ENCODE peak calls at places on chromosomes 4 and X, in seven cellular contexts. A, R, X, V, Q, I and L are unnamed samples.

GRCh38 chrX:22486326-22486725 is 213.6 kb downstream of the CBLL2 start:
- DNase-seq in X (no peak), Q (no peak), V (no peak), R (no peak), I (no peak), A (no peak), L (no peak)

GRCh38 chr4:124641715-124642380 is 70.7 kb downstream of the ANKRD50 start:
- DNase-seq in I (no peak), Q (no peak), R (no peak), A (peak), X (no peak), V (no peak), L (no peak)

GRCh38 chr4:106160560-106160959 is 155.4 kb downstream of the TBCK start:
- DNase-seq in V (no peak), X (no peak), R (no peak), Q (no peak), A (no peak), I (no peak), L (no peak)

GRCh38 chr4:116796022-116796421 is 289.4 kb downstream of the TRAM1L1 start:
- DNase-seq in Q (no peak), I (no peak), A (no peak), V (no peak), X (no peak), R (no peak), L (no peak)

GRCh38 chrX:106649523-106650428 is 38.0 kb downstream of the RADX start:
- DNase-seq in I (peak), V (no peak), Q (no peak), A (no peak), R (no peak), X (no peak), L (no peak)

GRCh38 chrX:47166126-47166525 is 21.1 kb downstream of the RBM10 start:
- DNase-seq in V (no peak), A (no peak), X (no peak), R (no peak), I (no peak), Q (no peak), L (no peak)

GRCh38 chrX:73916931-73917657 is 354.1 kb downstream of the CHIC1 start:
- DNase-seq in I (no peak), V (no peak), X (no peak), A (peak), Q (no peak), R (no peak), L (no peak)

GRCh38 chr4:122285285-122285684 is 93.5 kb upstream of the ADAD1 start:
- DNase-seq in R (peak), Q (no peak), I (no peak), V (no peak), A (no peak), X (no peak), L (no peak)

GRCh38 chrX:16445166-16445752 is 204.7 kb upstream of the S100G start:
- DNase-seq in I (no peak), R (peak), V (no peak), A (peak), Q (peak), X (peak), L (peak)

GRCh38 chr4:123836919-123837605 is 440.5 kb downstream of the SPRY1 start:
- DNase-seq in Q (no peak), I (no peak), R (no peak), V (no peak), X (no peak), A (no peak), L (no peak)

GRCh38 chrX:9635805-9636204 is 129.8 kb downstream of the GPR143 start:
- DNase-seq in Q (no peak), V (no peak), R (no peak), X (no peak), A (no peak), I (no peak), L (no peak)

GRCh38 chrX:54776987-54777672 is 20.9 kb downstream of the ITIH6 start:
- DNase-seq in R (no peak), X (no peak), I (no peak), Q (no peak), V (no peak), A (no peak), L (no peak)

GRCh38 chr4:71468086-71468485 is 129.3 kb downstream of the SLC4A4 start:
- DNase-seq in V (no peak), R (no peak), I (no peak), Q (no peak), A (no peak), X (no peak), L (no peak)

GRCh38 chrX:40871385-40872082 is 136.2 kb upstream of the MED14 start:
- DNase-seq in I (peak), A (no peak), X (no peak), R (no peak), V (no peak), Q (no peak), L (no peak)

GRCh38 chrX:37922926-37923325 is 75.6 kb upstream of the DYNLT3 start:
- DNase-seq in V (no peak), A (no peak), X (no peak), Q (no peak), R (no peak), I (no peak), L (no peak)

GRCh38 chr4:152563209-152563608 is 27.3 kb upstream of the FBXW7 start:
- DNase-seq in R (no peak), X (no peak), I (no peak), V (no peak), A (no peak), Q (no peak), L (no peak)

GRCh38 chr4:181078236-181078635 is 1165.0 kb upstream of the TENM3 start:
- DNase-seq in Q (no peak), A (no peak), X (no peak), V (no peak), R (no peak), I (no peak), L (no peak)

GRCh38 chr4:183443609-183444148 is 757 bp upstream of the CDKN2AIP start:
- DNase-seq in R (no peak), A (no peak), Q (no peak), X (no peak), I (no peak), V (no peak), L (peak)

GRCh38 chrX:38600089-38600755 is 38.9 kb downstream of the TSPAN7 start:
- DNase-seq in X (no peak), R (no peak), V (no peak), Q (no peak), I (no peak), A (no peak), L (no peak)

GRCh38 chr4:66921433-66921832 is 623.9 kb downstream of the CENPC start:
- DNase-seq in X (no peak), A (no peak), Q (no peak), I (no peak), R (no peak), V (no peak), L (no peak)

GRCh38 chrX:8783100-8784098 is 17.8 kb downstream of the FAM9A start:
- DNase-seq in A (no peak), V (peak), X (peak), R (peak), I (no peak), Q (peak), L (peak)

GRCh38 chr4:168839758-168840385 is 170.2 kb downstream of the CBR4 start:
- DNase-seq in X (no peak), R (no peak), V (no peak), Q (no peak), A (no peak), I (no peak), L (no peak)

GRCh38 chr4:13547563-13548041 is 3.3 kb upstream of the NKX3-2 start:
- DNase-seq in Q (peak), V (peak), I (no peak), A (no peak), R (no peak), X (no peak), L (no peak)

GRCh38 chr4:151830168-151830567 is 69.4 kb upstream of the GATB start:
- DNase-seq in X (no peak), R (no peak), A (no peak), V (no peak), I (no peak), Q (no peak), L (no peak)

GRCh38 chr4:138734746-138735145 is 280.8 kb upstream of the NOCT start:
- DNase-seq in R (no peak), I (no peak), X (no peak), A (no peak), Q (no peak), V (no peak), L (no peak)

GRCh38 chr4:113541933-113542332 is 219.6 kb downstream of the CAMK2D start:
- DNase-seq in V (no peak), A (no peak), I (no peak), X (no peak), Q (no peak), R (no peak), L (no peak)

GRCh38 chr4:121256887-121257426 is 92.8 kb upstream of the TNIP3 start:
- DNase-seq in V (no peak), I (no peak), A (no peak), R (no peak), X (no peak), Q (no peak), L (no peak)

GRCh38 chr4:184097240-184097619 is 120.4 kb downstream of the ENPP6 start:
- DNase-seq in I (no peak), X (no peak), Q (no peak), V (peak), A (no peak), R (peak), L (no peak)

GRCh38 chr4:87497141-87497540 is 32.0 kb downstream of the SPARCL1 start:
- DNase-seq in I (no peak), V (peak), A (no peak), Q (no peak), X (no peak), R (peak), L (no peak)

GRCh38 chr4:148984951-148985350 is 542.7 kb upstream of the NR3C2 start:
- DNase-seq in A (no peak), R (no peak), I (no peak), X (no peak), V (no peak), Q (no peak), L (no peak)

GRCh38 chr4:818106-818921 is 7.6 kb downstream of the CPLX1 start:
- DNase-seq in A (no peak), X (no peak), V (no peak), R (no peak), I (no peak), Q (no peak), L (no peak)

GRCh38 chr4:815464-816146 is 10.3 kb downstream of the CPLX1 start:
- DNase-seq in R (no peak), A (no peak), X (peak), I (no peak), Q (no peak), V (no peak), L (peak)

GRCh38 chr4:808860-809570 is 16.9 kb downstream of the CPLX1 start:
- DNase-seq in I (no peak), R (no peak), A (no peak), V (no peak), Q (no peak), X (no peak), L (no peak)

GRCh38 chr4:814312-814850 is 11.5 kb downstream of the CPLX1 start:
- DNase-seq in A (no peak), Q (no peak), X (no peak), R (no peak), V (no peak), I (no peak), L (no peak)

GRCh38 chr4:813900-814299 is 12.0 kb downstream of the CPLX1 start:
- DNase-seq in I (no peak), V (peak), X (peak), A (no peak), Q (no peak), R (no peak), L (no peak)
- TF ChIP-seq JUND in I (no peak), V (no peak), X (no peak), A (no peak), Q (no peak), R (no peak), L (no peak)

DNA sequence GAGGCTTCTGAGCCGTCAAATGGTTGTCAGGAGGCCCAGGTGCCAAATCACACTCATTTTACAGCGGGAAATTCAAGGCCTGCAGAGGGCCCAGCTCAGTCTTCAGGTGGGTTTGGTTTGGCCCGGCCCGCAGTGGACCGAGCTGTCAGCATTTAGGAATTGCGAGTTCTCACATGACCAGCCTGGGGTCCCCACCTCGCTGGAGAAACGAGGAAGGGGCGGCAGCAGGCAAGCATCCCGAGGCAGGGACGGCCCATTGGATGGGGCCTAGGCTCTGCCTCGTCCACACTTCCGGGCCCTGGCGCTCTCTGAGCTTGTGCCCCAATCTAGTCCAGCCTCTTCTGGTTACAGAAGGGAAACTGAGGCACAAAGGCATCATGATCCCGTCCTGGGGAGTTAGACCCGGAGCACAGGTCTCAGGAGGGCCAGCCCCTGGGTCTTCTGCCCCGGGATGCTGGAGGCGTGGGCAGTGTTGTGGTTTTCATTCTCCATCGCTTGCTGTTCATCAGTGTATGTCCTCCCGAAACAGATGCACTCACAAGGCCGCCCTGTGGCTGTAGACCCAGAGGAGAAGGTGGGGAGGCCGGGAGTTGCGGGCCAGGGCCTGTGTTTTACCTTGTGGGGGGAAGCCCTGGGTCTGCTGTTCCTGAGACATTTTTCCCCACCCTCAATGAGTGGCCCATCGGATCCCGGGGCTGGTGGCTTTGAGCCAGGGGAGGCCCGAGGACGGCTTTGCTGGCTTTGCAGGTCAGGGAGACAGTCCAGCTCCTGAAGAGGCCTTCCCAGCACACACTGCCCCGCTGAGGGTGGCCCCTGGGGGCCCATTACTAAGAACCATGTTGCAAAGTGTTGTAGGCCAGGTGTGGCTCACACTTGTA is 8.9 kb downstream of the PSAPL1 start:
- DNase-seq in I (no peak), Q (peak), X (no peak), V (peak), A (no peak), R (no peak), L (no peak)
- TF ChIP-seq JUND in I (no peak), Q (no peak), X (no peak), V (no peak), A (no peak), R (no peak), L (no peak)

GRCh38 chr4:189740873-189741272 is 199.8 kb upstream of the FRG1 start:
- DNase-seq in I (no peak), X (no peak), Q (no peak), R (no peak), V (no peak), A (no peak), L (no peak)
- TF ChIP-seq JUND in I (no peak), X (no peak), Q (no peak), R (no peak), V (no peak), A (no peak), L (no peak)

GRCh38 chrX:26295425-26295824 is 79.5 kb downstream of the MAGEB5 start:
- DNase-seq in X (no peak), A (no peak), R (no peak), I (no peak), V (no peak), Q (no peak), L (no peak)
- TF ChIP-seq JUND in X (no peak), A (no peak), R (no peak), I (no peak), V (no peak), Q (no peak), L (no peak)

GRCh38 chr4:24568425-24568824 is 15.9 kb downstream of the DHX15 start:
- DNase-seq in X (no peak), Q (no peak), I (no peak), A (no peak), R (no peak), V (no peak), L (no peak)
- TF ChIP-seq JUND in X (no peak), Q (no peak), I (no peak), A (no peak), R (no peak), V (no peak), L (no peak)

GRCh38 chrX:77893713-77894112 is 1.5 kb downstream of the MAGT1 start:
- DNase-seq in V (no peak), I (no peak), X (no peak), A (no peak), R (no peak), Q (no peak), L (no peak)
- TF ChIP-seq JUND in V (no peak), I (no peak), X (no peak), A (no peak), R (no peak), Q (no peak), L (no peak)

GRCh38 chr4:41132055-41132683 is 82.2 kb downstream of the APBB2 start:
- DNase-seq in V (no peak), I (no peak), R (no peak), Q (no peak), X (peak), A (no peak), L (no peak)

GRCh38 chr4:41125558-41126311 is 88.6 kb downstream of the APBB2 start:
- DNase-seq in V (no peak), I (no peak), A (no peak), X (no peak), Q (no peak), R (no peak), L (no peak)

GRCh38 chr4:41129936-41130440 is 84.4 kb downstream of the APBB2 start:
- DNase-seq in X (no peak), A (no peak), I (no peak), Q (no peak), R (no peak), V (no peak), L (no peak)

GRCh38 chr4:41124916-41125548 is 89.3 kb downstream of the APBB2 start:
- DNase-seq in X (peak), V (no peak), A (peak), I (no peak), R (no peak), Q (no peak), L (no peak)

GRCh38 chr4:41129128-41129754 is 85.1 kb downstream of the APBB2 start:
- DNase-seq in V (no peak), R (no peak), X (no peak), A (no peak), I (no peak), Q (no peak), L (no peak)
- TF ChIP-seq JUND in V (no peak), R (no peak), X (no peak), A (no peak), I (no peak), Q (no peak), L (no peak)

GRCh38 chr4:78653655-78654054 is 102.1 kb downstream of the ANXA3 start:
- DNase-seq in V (no peak), X (no peak), R (peak), I (no peak), A (no peak), Q (peak), L (no peak)

GRCh38 chr4:78654809-78655208 is 103.2 kb downstream of the ANXA3 start:
- DNase-seq in R (no peak), I (no peak), V (no peak), X (no peak), Q (no peak), A (no peak), L (no peak)

GRCh38 chr4:78650106-78651021 is 98.8 kb downstream of the ANXA3 start:
- DNase-seq in X (no peak), R (peak), I (no peak), V (no peak), A (no peak), Q (no peak), L (peak)

GRCh38 chr4:78651250-78651860 is 99.8 kb downstream of the ANXA3 start:
- DNase-seq in Q (no peak), A (no peak), I (no peak), R (no peak), V (no peak), X (no peak), L (no peak)

DNA sequence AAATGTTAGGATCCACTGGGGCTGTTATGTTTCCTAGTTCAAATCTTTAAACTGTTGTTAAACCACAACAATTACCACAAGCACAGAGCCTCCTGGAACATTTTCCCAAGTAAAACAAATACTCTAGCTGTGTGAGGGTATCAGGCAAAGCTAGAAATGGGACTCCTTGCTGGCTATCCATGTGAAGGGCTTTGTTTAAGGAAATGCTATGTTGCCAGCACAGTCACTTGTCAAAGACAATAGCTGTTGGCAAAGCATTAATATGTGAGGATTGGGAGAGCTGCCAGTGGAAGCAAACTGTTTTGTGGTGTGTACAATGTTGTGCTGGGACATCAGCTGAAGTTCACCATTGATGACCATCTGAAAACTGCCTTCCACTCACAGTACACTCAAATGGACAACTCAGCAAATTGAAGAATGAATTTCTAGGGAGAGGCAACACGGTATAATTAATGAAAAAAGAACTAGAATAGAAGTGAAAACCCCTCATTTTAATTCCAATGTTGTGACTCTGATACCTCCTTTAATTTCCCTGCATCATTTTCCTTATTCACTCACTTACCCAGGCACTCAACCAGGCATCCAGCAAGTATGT is 100.8 kb downstream of the ANXA3 start:
- DNase-seq in X (no peak), I (no peak), Q (no peak), V (no peak), R (no peak), A (no peak), L (no peak)
- TF ChIP-seq JUND in X (no peak), I (no peak), Q (no peak), V (no peak), R (no peak), A (no peak), L (no peak)

GRCh38 chr4:187069398-187069797 is 345.7 kb upstream of the FAT1 start:
- DNase-seq in X (no peak), R (no peak), A (no peak), I (no peak), V (no peak), Q (no peak), L (no peak)
- TF ChIP-seq JUND in X (no peak), R (no peak), A (no peak), I (no peak), V (no peak), Q (no peak), L (no peak)